ENCODE peak calls at places on chromosomes 12 and 14, in five cellular contexts. L is CD8-positive, alpha-beta T cell; M is coronary artery; I is thoracic aorta; X is brain microvascular endothelial cell. C is an unnamed sample.

GRCh38 chr14:104280085-104280901 is 141.9 kb downstream of the KIF26A start:
- DNase-seq in I (no peak), M (peak), X (no peak), L (no peak), C (no peak)

GRCh38 chr12:131221061-131221945 is 267.6 kb downstream of the ADGRD1 start:
- DNase-seq in M (no peak), I (no peak), L (no peak), X (no peak), C (no peak)

GRCh38 chr12:107393043-107393725 is 292.4 kb upstream of the PWP1 start:
- DNase-seq in I (no peak), L (no peak), X (no peak), M (no peak), C (no peak)

GRCh38 chr12:59699408-59700144 is 103.7 kb downstream of the SLC16A7 start:
- DNase-seq in M (no peak), L (no peak), X (peak), I (no peak), C (peak)

GRCh38 chr12:24078318-24078765 is 128.9 kb upstream of the SOX5 start:
- DNase-seq in I (no peak), M (no peak), L (no peak), X (peak), C (no peak)

GRCh38 chr12:131014343-131014742 is 60.6 kb downstream of the ADGRD1 start:
- DNase-seq in M (no peak), I (no peak), L (no peak), X (no peak), C (no peak)

GRCh38 chr12:127342861-127343260 is 924.1 kb upstream of the TMEM132C start:
- DNase-seq in M (no peak), X (no peak), L (no peak), I (no peak), C (no peak)

GRCh38 chr12:14886271-14886670 is 617 bp upstream of the MGP start:
- DNase-seq in X (no peak), L (no peak), M (no peak), I (no peak), C (no peak)

GRCh38 chr14:22549981-22550670 is 38.9 kb downstream of the DAD1 start:
- DNase-seq in L (peak), X (peak), I (no peak), M (no peak), C (no peak)

GRCh38 chr14:90483117-90483516 is 86.3 kb downstream of the CALM1 start:
- DNase-seq in X (no peak), L (no peak), M (no peak), I (no peak), C (no peak)

GRCh38 chr12:29428630-29429029 is 47.7 kb upstream of the ERGIC2 start:
- DNase-seq in X (peak), I (no peak), L (no peak), M (no peak), C (peak)

GRCh38 chr14:58703149-58703509 is 65.4 kb downstream of the DACT1 start:
- DNase-seq in L (no peak), I (no peak), M (no peak), X (no peak), C (no peak)

GRCh38 chr14:58899317-58899713 is 261.6 kb downstream of the DACT1 start:
- DNase-seq in L (no peak), I (no peak), X (peak), M (no peak), C (no peak)

GRCh38 chr12:59937148-59937547 is 341.3 kb downstream of the SLC16A7 start:
- DNase-seq in I (no peak), M (no peak), L (no peak), X (peak), C (no peak)

GRCh38 chr12:79324571-79324970 is 366.2 kb downstream of the PAWR start:
- DNase-seq in M (no peak), I (no peak), X (no peak), L (no peak), C (no peak)

GRCh38 chr12:113194971-113195391 is 9.5 kb downstream of the RITA1 start:
- DNase-seq in L (no peak), X (peak), I (no peak), M (no peak), C (no peak)

GRCh38 chr14:69615471-69616407 is 4.3 kb downstream of the SUSD6 start:
- DNase-seq in L (peak), I (no peak), M (no peak), X (peak), C (peak)

GRCh38 chr14:104239866-104240301 is 101.5 kb downstream of the KIF26A start:
- DNase-seq in X (no peak), L (no peak), M (peak), I (no peak), C (no peak)

GRCh38 chr14:92160619-92161018 is 38.9 kb downstream of the CPSF2 start:
- DNase-seq in M (no peak), X (peak), I (no peak), L (no peak), C (peak)

GRCh38 chr12:19740472-19741131 is 301.3 kb downstream of the AEBP2 start:
- DNase-seq in X (no peak), L (no peak), I (no peak), M (no peak), C (no peak)

GRCh38 chr12:111753144-111753881 is 13.4 kb upstream of the ALDH2 start:
- DNase-seq in X (no peak), M (no peak), I (no peak), L (no peak), C (peak)

GRCh38 chr12:104132351-104132956 is 5.6 kb downstream of the NFYB start:
- DNase-seq in X (no peak), M (no peak), I (no peak), L (no peak), C (no peak)

GRCh38 chr14:96016761-96017160 is 22.4 kb upstream of the C14orf132 start:
- DNase-seq in L (no peak), X (no peak), M (no peak), I (no peak), C (no peak)

GRCh38 chr12:127822743-127823433 is 444.1 kb upstream of the TMEM132C start:
- DNase-seq in L (no peak), M (no peak), X (no peak), I (peak), C (no peak)

GRCh38 chr12:1234073-1234472 is 243.1 kb downstream of the ERC1 start:
- DNase-seq in I (no peak), M (no peak), X (no peak), L (no peak), C (no peak)

GRCh38 chr12:98856897-98857540 is 211.9 kb downstream of the APAF1 start:
- DNase-seq in X (peak), I (no peak), L (no peak), M (no peak), C (no peak)

GRCh38 chr14:30375280-30375892 is 183.6 kb upstream of the G2E3 start:
- DNase-seq in I (no peak), M (no peak), L (peak), X (peak), C (peak)
- TF ChIP-seq CTCF in I (peak), M (peak), L (peak), X (peak), C (peak)

GRCh38 chr12:27186240-27186839 is 57.7 kb upstream of the STK38L start:
- DNase-seq in X (no peak), M (no peak), I (no peak), L (no peak), C (no peak)
- H3K27ac ChIP-seq in X (peak), M (peak), I (peak), L (no peak), C (no peak)

GRCh38 chr14:36507847-36508417 is 12.1 kb downstream of the NKX2-1 start:
- DNase-seq in M (no peak), X (no peak), I (no peak), L (no peak), C (no peak)

GRCh38 chr14:36505193-36505815 is 14.7 kb downstream of the NKX2-1 start:
- DNase-seq in L (no peak), X (no peak), I (no peak), M (no peak), C (no peak)

GRCh38 chr14:36504805-36505192 is 15.2 kb downstream of the NKX2-1 start:
- DNase-seq in M (no peak), X (no peak), L (no peak), I (no peak), C (no peak)

GRCh38 chr14:36506732-36507614 is 13.1 kb downstream of the NKX2-1 start:
- DNase-seq in M (no peak), I (no peak), X (no peak), L (no peak), C (no peak)

DNA sequence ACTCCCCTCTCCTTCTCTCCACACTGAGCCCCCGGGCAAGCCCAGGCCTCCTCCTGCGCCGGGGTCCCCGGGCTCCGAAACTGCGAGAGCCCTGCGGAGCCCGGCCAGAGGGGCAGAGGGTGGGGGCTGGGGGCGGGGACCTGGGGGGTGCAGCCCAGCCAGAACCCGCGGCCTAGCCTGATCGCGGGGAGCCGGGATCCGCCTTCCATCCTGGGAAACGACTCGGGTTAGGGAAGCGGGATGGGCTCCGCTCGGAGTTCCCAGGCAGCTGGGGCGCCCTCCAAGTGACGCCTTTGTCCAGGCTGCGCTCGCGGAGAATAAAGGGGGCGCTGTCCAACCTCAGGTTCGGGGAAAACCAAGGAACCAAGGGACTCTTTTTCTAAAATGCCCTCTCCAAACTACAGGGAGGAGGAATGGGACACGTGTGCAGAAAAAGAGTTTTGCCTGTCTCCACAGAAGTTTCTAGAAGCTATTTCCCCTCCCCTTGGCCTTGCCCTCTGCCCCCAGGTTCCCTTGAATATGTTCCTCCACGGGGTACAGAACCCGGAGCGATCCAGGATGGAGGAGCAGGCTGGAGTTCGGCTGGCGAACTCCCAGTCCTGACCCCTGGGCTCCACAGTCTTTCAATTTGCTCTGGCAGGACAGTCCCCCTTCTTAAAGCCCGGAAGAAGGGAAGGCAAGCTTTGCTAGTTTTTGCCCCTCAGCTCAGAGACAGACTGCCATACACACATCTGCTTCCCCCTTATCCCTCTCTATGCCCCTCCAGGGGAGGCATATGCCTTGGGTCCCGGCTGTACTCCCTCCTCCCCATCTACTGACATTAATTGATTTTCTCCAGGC is 13.9 kb downstream of the NKX2-1 start:
- DNase-seq in I (no peak), M (no peak), X (no peak), L (no peak), C (no peak)
- TF ChIP-seq CTCF in I (no peak), M (no peak), X (peak), L (no peak), C (no peak)

GRCh38 chr12:51797301-51797700 is 51.2 kb downstream of the FIGNL2 start:
- DNase-seq in I (no peak), L (no peak), M (no peak), X (no peak), C (no peak)

GRCh38 chr12:51801027-51801426 is 47.5 kb downstream of the FIGNL2 start:
- DNase-seq in L (no peak), X (no peak), M (no peak), I (no peak), C (no peak)

GRCh38 chr12:51793201-51793600 is 55.3 kb downstream of the FIGNL2 start:
- DNase-seq in I (no peak), X (no peak), L (no peak), M (no peak), C (no peak)

DNA sequence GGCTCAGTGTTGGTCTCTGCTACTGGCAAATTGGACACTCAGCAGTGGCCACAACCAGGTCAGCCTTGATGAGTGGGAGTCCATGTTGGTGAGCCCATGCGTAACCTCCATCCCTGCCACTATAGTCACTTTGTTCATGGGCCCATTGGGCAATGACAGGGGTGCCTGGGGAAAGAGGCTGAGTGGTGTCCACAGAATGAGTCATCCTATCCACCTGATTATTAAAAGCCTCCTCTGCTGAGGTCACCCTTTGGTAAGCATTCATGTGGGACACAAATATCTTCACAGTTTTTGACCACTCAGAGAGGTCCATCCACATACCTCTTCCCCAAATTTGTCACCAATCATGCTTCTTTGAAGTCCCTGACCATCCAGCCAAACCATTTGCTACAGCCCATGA is 50.0 kb downstream of the FIGNL2 start:
- DNase-seq in X (no peak), I (no peak), L (no peak), M (no peak), C (no peak)
- H3K27ac ChIP-seq in X (no peak), I (no peak), L (no peak), M (no peak), C (no peak)

GRCh38 chr12:57727758-57728395 is 10.7 kb downstream of the AGAP2 start:
- DNase-seq in M (no peak), L (no peak), X (no peak), I (no peak), C (no peak)

GRCh38 chr12:57725851-57726150 is 12.7 kb downstream of the AGAP2 start:
- DNase-seq in X (no peak), L (no peak), I (no peak), M (no peak), C (no peak)

GRCh38 chr12:57726884-57727757 is 11.4 kb downstream of the AGAP2 start:
- DNase-seq in X (no peak), I (no peak), M (no peak), L (no peak), C (no peak)

GRCh38 chr12:57724936-57725740 is 13.4 kb downstream of the AGAP2 start:
- DNase-seq in X (no peak), L (no peak), I (no peak), M (no peak), C (no peak)

DNA sequence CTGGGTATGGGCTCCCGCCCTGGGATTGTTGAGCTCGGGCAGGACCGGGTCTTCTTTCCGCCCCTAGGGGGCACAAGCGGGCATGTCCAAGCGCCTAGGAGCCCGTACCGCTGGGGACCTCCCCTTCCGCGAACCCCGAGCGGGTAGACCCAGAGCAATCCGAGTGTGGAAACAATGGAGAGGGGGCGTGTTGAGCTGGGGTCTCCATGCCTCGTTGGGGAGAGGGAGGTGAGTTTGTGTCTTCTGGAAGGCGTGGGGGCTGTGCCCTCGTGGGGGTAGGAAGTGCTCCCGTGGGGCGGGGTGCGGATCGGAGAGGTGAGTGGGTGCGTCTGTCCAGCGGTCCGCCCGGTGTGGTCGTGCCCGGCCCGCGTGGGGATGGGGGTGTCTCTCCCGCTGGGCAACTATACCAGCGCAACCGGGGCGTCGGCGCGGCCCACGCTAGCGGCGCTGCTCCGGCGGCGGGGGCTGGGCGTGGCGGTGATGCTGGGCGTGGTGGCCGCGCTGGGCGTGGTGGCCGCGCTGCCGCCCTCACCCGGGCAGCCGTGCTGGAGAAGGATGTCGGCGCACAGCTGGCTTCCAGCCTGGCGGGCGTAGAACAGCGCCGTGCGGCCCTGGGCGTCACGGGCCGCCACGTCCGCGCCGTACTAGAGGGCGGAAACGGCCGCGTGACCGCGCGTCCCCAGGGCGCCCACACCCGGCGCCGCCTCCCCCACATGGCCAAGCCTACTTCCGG is 12.2 kb downstream of the AGAP2 start:
- DNase-seq in M (no peak), X (peak), L (no peak), I (no peak), C (peak)
- TF ChIP-seq CTCF in M (peak), X (peak), L (no peak), I (peak), C (peak)

GRCh38 chr12:52183544-52183910 is 8.3 kb downstream of the KRT80 start:
- DNase-seq in X (no peak), M (no peak), I (no peak), L (no peak), C (no peak)
- H3K27ac ChIP-seq in X (no peak), M (no peak), I (peak), L (no peak), C (peak)

GRCh38 chr12:52050771-52051541 is at the start of gene NR4A1:
- DNase-seq in M (peak), L (peak), X (peak), I (peak), C (peak)
- TF ChIP-seq CTCF in M (no peak), L (no peak), X (peak), I (no peak), C (no peak)

GRCh38 chr14:74981833-74982232 is 20.9 kb upstream of the EIF2B2 start:
- DNase-seq in M (peak), L (no peak), I (no peak), X (no peak), C (no peak)
- H3K27ac ChIP-seq in M (peak), L (no peak), I (peak), X (no peak), C (no peak)

GRCh38 chr12:42690264-42690663 is 100.7 kb upstream of the PRICKLE1 start:
- DNase-seq in L (no peak), I (no peak), M (no peak), X (no peak), C (no peak)
- TF ChIP-seq CTCF in L (no peak), I (no peak), M (no peak), X (no peak), C (no peak)